ENCODE peak calls at places on chromosome 16, in five cellular contexts. N is CD8-positive, alpha-beta memory T cell; S is AG10803; H is RPMI7951; U is myocyte. I is an unnamed sample.

GRCh38 chr16:74942977-74943918 is 41.7 kb downstream of the WDR59 start:
- DNase-seq in S (no peak), N (no peak), H (no peak), U (peak), I (no peak)

GRCh38 chr16:56715128-56715527 is 14.8 kb upstream of the NUP93 start:
- DNase-seq in N (no peak), H (peak), U (peak), S (no peak), I (peak)

GRCh38 chr16:19804538-19805323 is 79.9 kb downstream of the GPRC5B start:
- DNase-seq in H (no peak), U (peak), S (no peak), N (no peak), I (peak)

GRCh38 chr16:77834600-77834963 is 46.2 kb downstream of the VAT1L start:
- DNase-seq in S (peak), H (peak), N (no peak), U (no peak), I (no peak)

GRCh38 chr16:66742409-66742808 is 9.0 kb downstream of the DYNC1LI2 start:
- DNase-seq in U (no peak), N (no peak), S (no peak), H (no peak), I (no peak)

GRCh38 chr16:46996391-46996790 is 22.9 kb upstream of the DNAJA2 start:
- DNase-seq in S (no peak), U (no peak), H (no peak), N (no peak), I (no peak)

GRCh38 chr16:82664181-82664580 is 37.4 kb downstream of the CDH13 start:
- DNase-seq in N (no peak), S (no peak), H (no peak), U (no peak), I (no peak)

GRCh38 chr16:85686912-85687591 is 1.7 kb downstream of the GINS2 start:
- DNase-seq in U (no peak), S (no peak), N (no peak), H (no peak), I (no peak)

GRCh38 chr16:6335072-6335471 is 997.6 kb upstream of the RBFOX1 start:
- DNase-seq in N (no peak), S (no peak), U (no peak), H (peak), I (peak)

GRCh38 chr16:47045023-47045422 is 71.5 kb upstream of the DNAJA2 start:
- DNase-seq in S (peak), H (peak), N (no peak), U (peak), I (no peak)

GRCh38 chr16:27779719-27780161 is 229.8 kb downstream of the KATNIP start:
- DNase-seq in S (peak), H (no peak), U (no peak), N (no peak), I (no peak)

I was measured in SJCRH30.